ENCODE peak calls at places on chromosome 19, in seven cellular contexts. R is lung, V is pancreas, Z is neuronal stem cell, L is psoas muscle, F is heart right ventricle, Y is heart left ventricle. W is an unnamed sample.

GRCh38 chr19:40948580-40949299 is 42.3 kb upstream of the CYP2B6 start:
- DNase-seq in R (no peak), V (no peak), Z (no peak), L (no peak), F (no peak), Y (no peak), W (no peak)

GRCh38 chr19:48403606-48404005 is 10.1 kb downstream of the GRIN2D start:
- DNase-seq in R (peak), V (no peak), Z (no peak), L (no peak), F (no peak), Y (no peak), W (peak)

GRCh38 chr19:9161427-9161826 is 17.4 kb upstream of the OR7D2 start:
- DNase-seq in R (no peak), V (no peak), Z (no peak), L (no peak), F (no peak), Y (no peak), W (no peak)

GRCh38 chr19:30968210-30968609 is 381.0 kb downstream of the TSHZ3 start:
- DNase-seq in R (no peak), V (no peak), Z (no peak), L (no peak), F (no peak), Y (no peak), W (peak)

GRCh38 chr19:41795031-41795461 is 1.3 kb upstream of the CEACAM3 start:
- DNase-seq in R (peak), V (peak), Z (peak), L (no peak), F (no peak), Y (no peak), W (no peak)

GRCh38 chr19:41189425-41190065 is 3.5 kb upstream of the CYP2S1 start:
- DNase-seq in R (no peak), V (no peak), Z (no peak), L (no peak), F (no peak), Y (no peak), W (no peak)

GRCh38 chr19:7545904-7546303 is 10.4 kb downstream of the PNPLA6 start:
- DNase-seq in R (no peak), V (no peak), Z (no peak), L (no peak), F (no peak), Y (no peak), W (no peak)

GRCh38 chr19:11481777-11482383 is 1.0 kb upstream of the ELAVL3 start:
- DNase-seq in R (peak), V (no peak), Z (peak), L (peak), F (peak), Y (peak), W (peak)

GRCh38 chr19:12794196-12794921 is 3.1 kb downstream of the JUNB start:
- DNase-seq in R (no peak), V (peak), Z (no peak), L (no peak), F (no peak), Y (no peak), W (no peak)

GRCh38 chr19:23716792-23717191 is 29.8 kb upstream of the ZNF675 start:
- DNase-seq in R (no peak), V (no peak), Z (no peak), L (no peak), F (no peak), Y (no peak), W (no peak)

GRCh38 chr19:2048104-2048958 is 2.7 kb downstream of the MKNK2 start:
- DNase-seq in R (no peak), V (peak), Z (no peak), L (no peak), F (no peak), Y (no peak), W (peak)
- H3K27ac ChIP-seq in R (peak), V (peak), Z (no peak), L (peak), F (peak), Y (peak), W (peak)

GRCh38 chr19:3375221-3376088 is 9.1 kb downstream of the NFIC start:
- DNase-seq in R (peak), V (peak), Z (no peak), L (peak), F (peak), Y (peak), W (peak)

GRCh38 chr19:3372413-3372812 is 6.0 kb downstream of the NFIC start:
- DNase-seq in R (no peak), V (no peak), Z (no peak), L (no peak), F (no peak), Y (no peak), W (no peak)

GRCh38 chr19:3370728-3371591 is 4.6 kb downstream of the NFIC start:
- DNase-seq in R (no peak), V (no peak), Z (no peak), L (no peak), F (no peak), Y (no peak), W (peak)

GRCh38 chr19:3374369-3375112 is 8.2 kb downstream of the NFIC start:
- DNase-seq in R (no peak), V (peak), Z (no peak), L (peak), F (peak), Y (no peak), W (peak)

GRCh38 chr19:3373971-3374368 is 7.6 kb downstream of the NFIC start:
- DNase-seq in R (no peak), V (no peak), Z (no peak), L (no peak), F (no peak), Y (no peak), W (no peak)
- H3K27ac ChIP-seq in R (peak), V (peak), Z (no peak), L (peak), F (peak), Y (peak), W (peak)

GRCh38 chr19:46862504-46862835 is 1.7 kb downstream of the ARHGAP35 start:
- DNase-seq in R (no peak), V (no peak), Z (no peak), L (no peak), F (no peak), Y (no peak), W (no peak)

GRCh38 chr19:46862974-46863632 is 2.3 kb downstream of the ARHGAP35 start:
- DNase-seq in R (no peak), V (no peak), Z (no peak), L (no peak), F (no peak), Y (no peak), W (no peak)

GRCh38 chr19:46868444-46868843 is 7.6 kb downstream of the ARHGAP35 start:
- DNase-seq in R (no peak), V (no peak), Z (no peak), L (no peak), F (no peak), Y (no peak), W (no peak)

GRCh38 chr19:46863818-46864629 is 3.2 kb downstream of the ARHGAP35 start:
- DNase-seq in R (peak), V (no peak), Z (peak), L (no peak), F (no peak), Y (no peak), W (peak)

DNA sequence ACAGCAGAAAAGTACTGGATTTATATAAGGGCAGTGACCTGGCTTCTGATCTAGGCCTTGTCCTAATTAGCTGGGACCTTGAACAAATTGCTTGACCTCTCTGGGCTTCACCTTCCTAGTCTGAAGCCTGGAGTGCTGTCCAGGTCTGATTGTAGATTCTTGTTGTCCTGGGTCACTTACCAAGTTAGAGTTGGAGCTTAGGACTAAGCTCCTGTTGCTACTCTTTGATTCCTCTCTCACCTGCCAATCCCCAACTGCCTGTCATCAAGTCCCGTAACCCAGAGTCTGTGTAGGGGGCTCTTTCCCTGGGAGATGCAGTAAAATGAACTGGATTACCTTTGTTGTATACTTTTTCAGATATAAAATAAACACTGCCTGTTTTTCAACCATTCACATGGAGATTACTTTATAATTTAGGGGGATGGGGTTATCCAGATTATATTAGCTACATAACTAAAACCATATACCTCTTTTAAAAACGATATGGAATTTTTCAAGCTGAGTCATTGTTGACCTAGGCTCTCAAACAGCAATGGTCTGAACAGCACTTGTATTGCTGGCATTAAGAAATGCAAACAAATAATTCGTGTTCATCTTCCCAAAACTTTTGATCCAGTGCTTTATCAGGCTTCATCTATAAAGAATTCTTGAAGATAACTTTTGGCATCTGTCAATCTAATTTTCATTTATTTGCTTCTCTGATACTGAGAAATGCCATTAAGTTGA is 5.8 kb downstream of the ARHGAP35 start:
- DNase-seq in R (no peak), V (no peak), Z (no peak), L (no peak), F (no peak), Y (no peak), W (no peak)
- H3K27ac ChIP-seq in R (peak), V (no peak), Z (no peak), L (peak), F (peak), Y (peak), W (no peak)

DNA sequence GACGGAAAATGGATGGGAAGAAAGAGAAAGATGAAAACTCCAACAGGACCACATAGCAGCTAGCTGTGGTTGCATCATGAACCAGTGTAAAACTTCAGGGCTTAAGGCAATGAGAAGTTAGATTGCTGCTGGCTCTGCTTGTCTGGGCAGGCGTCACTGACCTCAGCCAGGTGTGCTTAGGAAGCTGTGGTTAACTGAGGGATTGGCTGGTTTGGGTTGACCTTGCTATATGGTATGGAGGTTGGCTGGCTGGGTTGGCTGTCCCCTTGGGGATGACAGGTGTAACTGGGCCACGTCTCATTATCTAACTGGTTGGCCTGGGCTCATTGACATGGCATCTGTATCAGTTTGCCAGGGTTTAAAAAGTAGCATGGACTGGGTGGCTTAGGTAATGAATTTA is 40.9 kb downstream of the NLRP4 start:
- DNase-seq in R (no peak), V (no peak), Z (no peak), L (no peak), F (no peak), Y (no peak), W (no peak)
- H3K27ac ChIP-seq in R (no peak), V (no peak), Z (no peak), L (no peak), F (no peak), Y (no peak), W (no peak)

GRCh38 chr19:1282588-1283206 is 3.0 kb upstream of the EFNA2 start:
- DNase-seq in R (no peak), V (no peak), Z (no peak), L (no peak), F (no peak), Y (no peak), W (no peak)

GRCh38 chr19:1281895-1282287 is 3.8 kb upstream of the EFNA2 start:
- DNase-seq in R (no peak), V (no peak), Z (no peak), L (no peak), F (no peak), Y (no peak), W (no peak)

GRCh38 chr19:1284293-1284978 is 1.2 kb upstream of the EFNA2 start:
- DNase-seq in R (no peak), V (no peak), Z (no peak), L (no peak), F (no peak), Y (no peak), W (no peak)

GRCh38 chr19:1283917-1284292 is 1.8 kb upstream of the EFNA2 start:
- DNase-seq in R (no peak), V (no peak), Z (no peak), L (no peak), F (no peak), Y (no peak), W (no peak)

GRCh38 chr19:1283207-1283916 is 2.3 kb upstream of the EFNA2 start:
- DNase-seq in R (no peak), V (no peak), Z (no peak), L (no peak), F (no peak), Y (no peak), W (no peak)
- H3K27ac ChIP-seq in R (no peak), V (no peak), Z (no peak), L (no peak), F (no peak), Y (no peak), W (no peak)

GRCh38 chr19:10192922-10193321 is 1.8 kb downstream of the DNMT1 start:
- DNase-seq in R (no peak), V (no peak), Z (no peak), L (no peak), F (no peak), Y (no peak), W (no peak)

GRCh38 chr19:10191347-10191746 is 3.4 kb downstream of the DNMT1 start:
- DNase-seq in R (no peak), V (no peak), Z (no peak), L (no peak), F (no peak), Y (no peak), W (peak)

GRCh38 chr19:10194500-10195198 is at the start of gene DNMT1:
- DNase-seq in R (peak), V (peak), Z (peak), L (peak), F (peak), Y (peak), W (peak)

GRCh38 chr19:10193666-10194499 is 870 bp downstream of the DNMT1 start:
- DNase-seq in R (no peak), V (no peak), Z (peak), L (no peak), F (no peak), Y (no peak), W (no peak)

DNA sequence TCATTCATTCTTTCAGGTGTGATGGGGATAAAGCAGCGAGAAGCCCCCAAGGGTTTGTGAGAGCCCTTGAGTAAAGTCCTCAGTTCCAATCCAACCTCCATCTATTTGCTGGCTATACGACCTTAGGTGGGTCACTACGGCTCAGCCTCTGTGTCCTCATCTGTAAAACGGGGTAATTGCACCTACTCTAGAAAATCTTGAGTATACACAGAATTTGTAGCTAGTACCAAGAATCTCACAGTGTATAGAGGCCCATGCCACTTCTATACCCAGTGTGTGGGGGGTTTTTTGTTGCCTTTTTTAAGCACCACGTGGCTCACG is 406 bp upstream of the DNMT1 start:
- DNase-seq in R (no peak), V (no peak), Z (no peak), L (no peak), F (no peak), Y (no peak), W (no peak)
- H3K27ac ChIP-seq in R (peak), V (no peak), Z (peak), L (peak), F (peak), Y (peak), W (no peak)

GRCh38 chr19:19820774-19821315 is 705 bp downstream of the ZNF506 start:
- DNase-seq in R (no peak), V (no peak), Z (no peak), L (no peak), F (no peak), Y (no peak), W (no peak)
- H3K27ac ChIP-seq in R (peak), V (peak), Z (peak), L (peak), F (peak), Y (peak), W (peak)

GRCh38 chr19:49857061-49857833 is 6.3 kb downstream of the PTOV1 start:
- DNase-seq in R (no peak), V (no peak), Z (no peak), L (no peak), F (no peak), Y (no peak), W (no peak)
- H3K27ac ChIP-seq in R (no peak), V (no peak), Z (no peak), L (no peak), F (no peak), Y (no peak), W (peak)

DNA sequence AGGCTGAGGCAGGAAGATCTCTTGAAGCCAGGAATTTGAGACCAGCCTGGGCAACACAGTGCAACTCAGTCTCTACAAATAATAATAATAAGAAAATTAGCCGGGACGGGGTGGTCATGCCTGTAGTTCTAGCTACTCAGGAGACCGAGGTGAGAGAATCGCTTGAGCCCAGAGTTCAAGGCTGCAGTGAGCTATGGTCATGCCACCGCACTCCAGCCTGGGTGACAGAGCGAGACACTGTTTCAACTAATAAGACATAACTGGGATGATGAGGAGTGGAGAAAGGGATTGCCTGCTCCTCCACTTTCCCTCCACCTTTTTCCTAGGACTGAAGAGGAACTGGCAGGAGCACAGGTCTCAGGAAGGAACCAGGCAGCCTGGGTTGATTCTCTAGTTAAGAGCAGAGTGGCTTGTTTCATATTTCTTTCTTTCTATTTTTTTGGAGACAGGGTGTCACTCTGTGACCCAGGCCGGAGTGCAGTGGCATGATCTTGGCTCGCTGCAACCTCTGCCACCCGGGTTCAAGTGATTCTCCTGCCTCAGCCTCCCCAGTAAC is 4.6 kb upstream of the GPI start:
- DNase-seq in R (no peak), V (no peak), Z (no peak), L (no peak), F (no peak), Y (no peak), W (no peak)
- H3K27ac ChIP-seq in R (peak), V (no peak), Z (no peak), L (peak), F (peak), Y (no peak), W (no peak)

W was measured in adrenal gland.